ENCODE peak calls at places on chromosomes 13 and 19, in four cellular contexts. V is CD4-positive, alpha-beta memory T cell; C is gastrocnemius medialis; M is thoracic aorta. G is an unnamed sample.

GRCh38 chr19:42091300-42092266 is 15.6 kb downstream of the ZNF574 start:
- DNase-seq in V (no peak), C (no peak), M (no peak), G (no peak)

GRCh38 chr19:3080281-3080680 is 13.9 kb upstream of the GNA11 start:
- DNase-seq in V (no peak), C (no peak), M (no peak), G (peak; percentile 31)

GRCh38 chr19:13579388-13580060 is 73.2 kb upstream of the CACNA1A start:
- DNase-seq in V (no peak), C (no peak), M (no peak), G (peak; percentile 31)

GRCh38 chr19:57192064-57192395 is 730 bp downstream of the ZNF264 start:
- DNase-seq in V (no peak), C (no peak), M (no peak), G (no peak)

GRCh38 chr13:29954082-29955043 is 103.9 kb upstream of the UBL3 start:
- DNase-seq in V (peak; percentile 46), C (no peak), M (no peak), G (no peak)

GRCh38 chr19:1432507-1432887 is 5.7 kb upstream of the RPS15 start:
- DNase-seq in V (no peak), C (no peak), M (no peak), G (no peak)

GRCh38 chr13:79353698-79354097 is 52.4 kb downstream of the RBM26 start:
- DNase-seq in V (no peak), C (no peak), M (no peak), G (no peak)

GRCh38 chr13:44305845-44306244 is 67.8 kb upstream of the SERP2 start:
- DNase-seq in V (no peak), C (no peak), M (no peak), G (no peak)

GRCh38 chr13:44912617-44913016 is 76.7 kb downstream of the NUFIP1 start:
- DNase-seq in V (no peak), C (no peak), M (no peak), G (no peak)

GRCh38 chr19:51194527-51195315 is 30.2 kb upstream of the CD33 start:
- DNase-seq in V (no peak), C (no peak), M (no peak), G (no peak)

GRCh38 chr19:29696045-29696682 is 18.9 kb downstream of the C19orf12 start:
- DNase-seq in V (no peak), C (peak; percentile 42), M (no peak), G (no peak)

GRCh38 chr19:10167459-10167858 is 27.3 kb downstream of the DNMT1 start:
- DNase-seq in V (no peak), C (no peak), M (no peak), G (no peak)

GRCh38 chr13:67224148-67224846 is 5.8 kb downstream of the PCDH9 start:
- DNase-seq in V (peak; percentile 43), C (peak; percentile 57), M (peak; percentile 33), G (no peak)

GRCh38 chr13:29849071-29849541 is 1.3 kb downstream of the UBL3 start:
- DNase-seq in V (peak; percentile 46), C (no peak), M (no peak), G (no peak)

GRCh38 chr19:947707-948533 is 22.1 kb downstream of the ARID3A start:
- DNase-seq in V (no peak), C (peak; percentile 58), M (no peak), G (no peak)

GRCh38 chr19:45164577-45165335 is 4.0 kb upstream of the NKPD1 start:
- DNase-seq in V (peak; percentile 49), C (peak; percentile 36), M (no peak), G (no peak)

GRCh38 chr13:55649485-55649884 is 1491.2 kb upstream of the PRR20A start:
- DNase-seq in V (no peak), C (no peak), M (no peak), G (no peak)

GRCh38 chr19:35251456-35251855 is 2.7 kb downstream of the LSR start:
- DNase-seq in V (no peak), C (no peak), M (no peak), G (no peak)

GRCh38 chr19:30449191-30449590 is 77.0 kb downstream of the ZNF536 start:
- DNase-seq in V (no peak), C (no peak), M (no peak), G (no peak)

GRCh38 chr19:54188224-54188871 is 1.0 kb downstream of the MBOAT7 start:
- DNase-seq in V (no peak), C (no peak), M (no peak), G (no peak)

GRCh38 chr13:21150013-21150412 is 26.3 kb downstream of the SKA3 start:
- DNase-seq in V (no peak), C (no peak), M (no peak), G (no peak)

GRCh38 chr13:51364404-51365008 is 25.0 kb downstream of the SERPINE3 start:
- DNase-seq in V (no peak), C (no peak), M (no peak), G (no peak)

GRCh38 chr19:49588370-49589122 is 2.4 kb upstream of the PRR12 start:
- DNase-seq in V (peak; percentile 48), C (no peak), M (no peak), G (no peak)

GRCh38 chr19:4108767-4109625 is 14.9 kb downstream of the MAP2K2 start:
- DNase-seq in V (peak; percentile 76), C (no peak), M (no peak), G (no peak)

GRCh38 chr13:19634129-19634740 is 776 bp downstream of the MPHOSPH8 start:
- DNase-seq in V (no peak), C (peak; percentile 35), M (no peak), G (no peak)

GRCh38 chr19:49231389-49231788 is 73.8 kb downstream of the TRPM4 start:
- DNase-seq in V (peak; percentile 22), C (no peak), M (no peak), G (no peak)

GRCh38 chr13:112587767-112588489 is at the start of gene TUBGCP3:
- DNase-seq in V (peak; percentile 77), C (peak; percentile 80), M (peak; percentile 21), G (peak; percentile 92)

GRCh38 chr13:35489050-35489449 is 12.6 kb upstream of the MAB21L1 start:
- DNase-seq in V (no peak), C (no peak), M (no peak), G (no peak)

GRCh38 chr19:29421186-29421525 is 104.6 kb upstream of the VSTM2B start:
- DNase-seq in V (no peak), C (no peak), M (no peak), G (no peak)